ENCODE peak calls at places on chromosomes 3 and 15, in six cellular contexts. One of them, this sample, is unnamed.

GRCh38 chr15:48415036-48415886 is 84.0 kb downstream of the DUT start:
- DNase-seq in IMR-90: peak
- DNase-seq in fibroblast of lung: no peak
- DNase-seq in H9: no peak
- DNase-seq in A549: peak
- DNase-seq in HCT116: no peak
- DNase-seq in this sample: no peak

GRCh38 chr3:158810823-158811425 is 9.1 kb downstream of the MFSD1 start:
- DNase-seq in HCT116: no peak
- DNase-seq in fibroblast of lung: no peak
- DNase-seq in A549: no peak
- DNase-seq in H9: no peak
- DNase-seq in IMR-90: no peak
- DNase-seq in this sample: no peak

GRCh38 chr3:139182598-139182997 is 137.9 kb upstream of the PRR23C start:
- DNase-seq in HCT116: no peak
- DNase-seq in IMR-90: no peak
- DNase-seq in A549: no peak
- DNase-seq in H9: no peak
- DNase-seq in fibroblast of lung: no peak
- DNase-seq in this sample: no peak

GRCh38 chr15:55710286-55710685 is 32.7 kb downstream of the PRTG start:
- DNase-seq in fibroblast of lung: no peak
- DNase-seq in A549: no peak
- DNase-seq in H9: no peak
- DNase-seq in IMR-90: no peak
- DNase-seq in HCT116: no peak
- DNase-seq in this sample: no peak

GRCh38 chr3:109806929-109807328 is 469.6 kb upstream of the DPPA4 start:
- DNase-seq in IMR-90: peak
- DNase-seq in A549: no peak
- DNase-seq in fibroblast of lung: peak
- DNase-seq in H9: no peak
- DNase-seq in HCT116: peak
- DNase-seq in this sample: no peak

GRCh38 chr3:123778525-123778924 is 105.6 kb downstream of the MYLK start:
- DNase-seq in H9: no peak
- DNase-seq in fibroblast of lung: no peak
- DNase-seq in IMR-90: no peak
- DNase-seq in HCT116: no peak
- DNase-seq in A549: no peak
- DNase-seq in this sample: no peak

GRCh38 chr15:66184936-66185790 is 68.4 kb downstream of the MEGF11 start:
- DNase-seq in fibroblast of lung: no peak
- DNase-seq in HCT116: no peak
- DNase-seq in H9: peak
- DNase-seq in IMR-90: no peak
- DNase-seq in A549: no peak
- DNase-seq in this sample: no peak

GRCh38 chr3:50345586-50345985 is at the start of gene ZMYND10:
- DNase-seq in IMR-90: peak
- DNase-seq in fibroblast of lung: peak
- DNase-seq in H9: peak
- DNase-seq in A549: peak
- DNase-seq in HCT116: no peak
- DNase-seq in this sample: no peak

GRCh38 chr15:50184863-50185504 is 3.0 kb downstream of the SLC27A2 start:
- DNase-seq in fibroblast of lung: no peak
- DNase-seq in HCT116: no peak
- DNase-seq in A549: no peak
- DNase-seq in IMR-90: no peak
- DNase-seq in H9: no peak
- DNase-seq in this sample: no peak

DNA sequence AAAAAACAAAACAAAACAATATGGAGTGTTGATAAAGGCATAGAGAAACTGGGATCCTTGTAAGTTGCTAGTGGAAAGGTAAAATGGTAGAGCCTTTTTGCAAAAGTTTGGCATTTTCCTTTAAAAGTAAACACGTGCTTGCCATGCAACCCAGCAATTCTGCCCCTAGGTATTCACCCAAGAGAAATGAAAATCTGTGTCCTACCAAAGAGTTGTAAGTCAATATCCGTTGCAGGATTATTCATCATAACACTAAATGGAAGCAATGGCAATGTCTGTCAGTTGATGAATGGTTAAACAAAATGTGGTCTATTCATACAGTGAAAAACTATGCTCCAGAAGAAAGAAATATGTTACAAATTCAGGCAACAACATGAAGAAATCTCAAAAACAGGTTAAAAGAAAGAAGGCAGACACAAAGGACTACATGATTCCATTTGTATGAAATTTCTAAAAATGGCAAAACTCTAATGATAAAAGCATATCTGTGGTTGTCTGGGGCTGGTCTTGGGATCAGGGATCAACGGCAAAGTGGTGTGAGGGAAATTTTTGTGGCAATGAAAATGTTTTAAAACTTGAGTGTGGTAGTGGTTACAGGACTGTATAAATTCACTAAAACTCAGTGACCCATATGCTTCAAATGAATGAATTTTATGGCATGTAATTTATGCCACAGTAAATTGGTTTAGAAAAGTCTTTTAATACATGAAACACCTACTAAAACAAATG is 229.6 kb downstream of the OPA1 start:
- DNase-seq in IMR-90: no peak
- DNase-seq in H9: no peak
- DNase-seq in A549: no peak
- DNase-seq in HCT116: no peak
- DNase-seq in fibroblast of lung: no peak
- DNase-seq in this sample: no peak
- H3K4me2 ChIP-seq in IMR-90: no peak
- H3K4me2 ChIP-seq in H9: no peak
- H3K4me2 ChIP-seq in A549: no peak
- H3K4me2 ChIP-seq in HCT116: no peak
- H3K4me2 ChIP-seq in fibroblast of lung: no peak
- H3K4me2 ChIP-seq in this sample: no peak

GRCh38 chr3:101898062-101898461 is 48.7 kb downstream of the NFKBIZ start:
- DNase-seq in H9: no peak
- DNase-seq in A549: no peak
- DNase-seq in fibroblast of lung: no peak
- DNase-seq in IMR-90: no peak
- DNase-seq in HCT116: no peak
- DNase-seq in this sample: no peak

GRCh38 chr3:101902041-101902440 is 52.7 kb downstream of the NFKBIZ start:
- DNase-seq in A549: peak
- DNase-seq in H9: no peak
- DNase-seq in HCT116: peak
- DNase-seq in IMR-90: peak
- DNase-seq in fibroblast of lung: peak
- DNase-seq in this sample: no peak

GRCh38 chr3:101900736-101901135 is 51.4 kb downstream of the NFKBIZ start:
- DNase-seq in HCT116: no peak
- DNase-seq in IMR-90: no peak
- DNase-seq in H9: no peak
- DNase-seq in fibroblast of lung: no peak
- DNase-seq in A549: no peak
- DNase-seq in this sample: no peak

GRCh38 chr3:101898752-101899169 is 49.4 kb downstream of the NFKBIZ start:
- DNase-seq in H9: no peak
- DNase-seq in IMR-90: no peak
- DNase-seq in fibroblast of lung: no peak
- DNase-seq in A549: no peak
- DNase-seq in HCT116: no peak
- DNase-seq in this sample: peak

GRCh38 chr3:101900316-101900715 is 51.0 kb downstream of the NFKBIZ start:
- DNase-seq in fibroblast of lung: no peak
- DNase-seq in IMR-90: no peak
- DNase-seq in H9: no peak
- DNase-seq in A549: no peak
- DNase-seq in HCT116: no peak
- DNase-seq in this sample: no peak
- H3K4me2 ChIP-seq in fibroblast of lung: no peak
- H3K4me2 ChIP-seq in IMR-90: no peak
- H3K4me2 ChIP-seq in H9: no peak
- H3K4me2 ChIP-seq in A549: no peak
- H3K4me2 ChIP-seq in HCT116: no peak
- H3K4me2 ChIP-seq in this sample: no peak

GRCh38 chr3:32375596-32375930 is 16.1 kb upstream of the CMTM7 start:
- DNase-seq in IMR-90: no peak
- DNase-seq in fibroblast of lung: no peak
- DNase-seq in A549: no peak
- DNase-seq in H9: no peak
- DNase-seq in HCT116: no peak
- DNase-seq in this sample: no peak

GRCh38 chr3:32381922-32382321 is 9.7 kb upstream of the CMTM7 start:
- DNase-seq in fibroblast of lung: no peak
- DNase-seq in H9: no peak
- DNase-seq in A549: no peak
- DNase-seq in IMR-90: no peak
- DNase-seq in HCT116: no peak
- DNase-seq in this sample: no peak

GRCh38 chr3:32383136-32383711 is 8.4 kb upstream of the CMTM7 start:
- DNase-seq in fibroblast of lung: no peak
- DNase-seq in H9: no peak
- DNase-seq in A549: no peak
- DNase-seq in IMR-90: no peak
- DNase-seq in HCT116: no peak
- DNase-seq in this sample: no peak

GRCh38 chr3:32376098-32376497 is 15.6 kb upstream of the CMTM7 start:
- DNase-seq in IMR-90: peak
- DNase-seq in fibroblast of lung: peak
- DNase-seq in HCT116: no peak
- DNase-seq in A549: no peak
- DNase-seq in H9: no peak
- DNase-seq in this sample: no peak

DNA sequence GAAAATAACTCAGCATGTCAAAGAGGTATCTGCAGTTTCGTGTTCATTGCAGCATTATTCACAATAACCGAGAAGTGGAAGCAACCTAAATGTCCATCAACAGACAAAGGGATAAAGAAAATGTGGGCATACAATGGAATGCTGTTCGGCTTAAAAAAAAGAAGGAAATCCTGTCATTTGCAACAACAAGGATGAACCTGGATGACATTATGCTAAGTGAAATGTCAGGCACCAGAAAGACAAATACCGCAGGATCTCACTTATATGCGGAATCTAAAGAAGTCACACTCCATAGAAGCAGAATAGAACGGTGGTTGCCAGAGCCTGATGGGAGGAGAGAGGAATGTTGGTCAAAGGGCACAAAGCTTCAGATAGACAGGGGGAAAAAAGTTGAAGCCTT is 11.6 kb upstream of the CMTM7 start:
- DNase-seq in fibroblast of lung: no peak
- DNase-seq in A549: no peak
- DNase-seq in HCT116: no peak
- DNase-seq in H9: no peak
- DNase-seq in IMR-90: no peak
- DNase-seq in this sample: no peak
- H3K4me2 ChIP-seq in fibroblast of lung: no peak
- H3K4me2 ChIP-seq in A549: no peak
- H3K4me2 ChIP-seq in HCT116: no peak
- H3K4me2 ChIP-seq in H9: no peak
- H3K4me2 ChIP-seq in IMR-90: no peak
- H3K4me2 ChIP-seq in this sample: no peak

GRCh38 chr3:194738254-194739093 is 52.8 kb downstream of the FAM43A start:
- DNase-seq in fibroblast of lung: peak
- DNase-seq in H9: no peak
- DNase-seq in A549: no peak
- DNase-seq in IMR-90: peak
- DNase-seq in HCT116: peak
- DNase-seq in this sample: no peak

GRCh38 chr3:194740859-194741486 is 55.3 kb downstream of the FAM43A start:
- DNase-seq in A549: peak
- DNase-seq in IMR-90: peak
- DNase-seq in HCT116: peak
- DNase-seq in fibroblast of lung: peak
- DNase-seq in H9: no peak
- DNase-seq in this sample: no peak

GRCh38 chr3:194739498-194740284 is 54.0 kb downstream of the FAM43A start:
- DNase-seq in HCT116: peak
- DNase-seq in IMR-90: no peak
- DNase-seq in fibroblast of lung: no peak
- DNase-seq in A549: no peak
- DNase-seq in H9: no peak
- DNase-seq in this sample: no peak

GRCh38 chr3:194736277-194736895 is 50.7 kb downstream of the FAM43A start:
- DNase-seq in fibroblast of lung: no peak
- DNase-seq in HCT116: no peak
- DNase-seq in H9: no peak
- DNase-seq in A549: no peak
- DNase-seq in IMR-90: no peak
- DNase-seq in this sample: peak

GRCh38 chr3:194736896-194737600 is 51.4 kb downstream of the FAM43A start:
- DNase-seq in IMR-90: no peak
- DNase-seq in fibroblast of lung: no peak
- DNase-seq in H9: no peak
- DNase-seq in A549: no peak
- DNase-seq in HCT116: no peak
- DNase-seq in this sample: peak
- H3K4me2 ChIP-seq in IMR-90: no peak
- H3K4me2 ChIP-seq in fibroblast of lung: no peak
- H3K4me2 ChIP-seq in H9: no peak
- H3K4me2 ChIP-seq in A549: no peak
- H3K4me2 ChIP-seq in HCT116: no peak
- H3K4me2 ChIP-seq in this sample: peak

DNA sequence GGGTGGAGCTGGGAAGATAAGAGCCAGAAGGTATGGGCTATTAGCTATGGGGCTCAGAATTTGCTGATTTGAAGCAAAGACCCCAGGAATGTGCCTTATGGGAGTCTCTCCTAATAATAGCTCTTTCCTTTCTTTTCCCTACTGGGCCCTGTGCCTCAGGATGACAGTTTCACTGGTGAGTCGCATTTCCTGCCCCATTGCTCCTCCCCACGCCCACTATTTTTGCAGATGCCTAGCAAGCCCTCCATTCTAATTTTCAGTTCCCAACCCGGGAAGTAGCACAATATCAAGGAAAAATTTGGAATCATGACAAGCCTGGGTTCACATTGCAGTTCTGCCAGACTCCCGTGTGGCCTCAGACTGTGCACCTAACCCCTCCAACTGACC is 583 bp downstream of the IL17RE start:
- DNase-seq in fibroblast of lung: no peak
- DNase-seq in IMR-90: peak
- DNase-seq in HCT116: no peak
- DNase-seq in A549: no peak
- DNase-seq in H9: no peak
- DNase-seq in this sample: no peak
- H3K4me2 ChIP-seq in fibroblast of lung: peak
- H3K4me2 ChIP-seq in IMR-90: peak
- H3K4me2 ChIP-seq in HCT116: peak
- H3K4me2 ChIP-seq in A549: peak
- H3K4me2 ChIP-seq in H9: peak
- H3K4me2 ChIP-seq in this sample: no peak

GRCh38 chr15:63595066-63595465 is 2.1 kb upstream of the FBXL22 start:
- DNase-seq in H9: no peak
- DNase-seq in HCT116: no peak
- DNase-seq in A549: no peak
- DNase-seq in IMR-90: no peak
- DNase-seq in fibroblast of lung: no peak
- DNase-seq in this sample: no peak
- H3K4me2 ChIP-seq in H9: no peak
- H3K4me2 ChIP-seq in HCT116: no peak
- H3K4me2 ChIP-seq in A549: no peak
- H3K4me2 ChIP-seq in IMR-90: no peak
- H3K4me2 ChIP-seq in fibroblast of lung: no peak
- H3K4me2 ChIP-seq in this sample: peak